ENCODE peak calls at places on chromosomes 16 and 17, in nine cellular contexts. One of them, this sample, is unnamed.

GRCh38 chr16:14003119-14003570 is 68.0 kb upstream of the MRTFB start:
- DNase-seq in stimulated activated CD4-positive, alpha-beta T cell treated with anti-CD3 and anti-CD28 coated beads, Interleukin-4, amount 100 ng/mL, for 24 hours: no peak
- DNase-seq in C1 segment of cervical spinal cord: peak; percentile 37
- DNase-seq in HFFc6: peak; percentile 72
- DNase-seq in caudate nucleus: peak; percentile 50
- DNase-seq in NCI-H2171: no peak
- DNase-seq in transverse colon: peak; percentile 29
- DNase-seq in AG20443: peak; percentile 83
- DNase-seq in neural crest cell: peak; percentile 65
- DNase-seq in this sample: no peak

GRCh38 chr16:52549011-52549692 is 2.2 kb upstream of the TOX3 start:
- DNase-seq in stimulated activated CD4-positive, alpha-beta T cell treated with anti-CD3 and anti-CD28 coated beads, Interleukin-4, amount 100 ng/mL, for 24 hours: no peak
- DNase-seq in C1 segment of cervical spinal cord: no peak
- DNase-seq in HFFc6: no peak
- DNase-seq in caudate nucleus: no peak
- DNase-seq in NCI-H2171: no peak
- DNase-seq in transverse colon: no peak
- DNase-seq in AG20443: no peak
- DNase-seq in neural crest cell: no peak
- DNase-seq in this sample: no peak

GRCh38 chr17:4771519-4772234 is at the start of gene TM4SF5:
- DNase-seq in stimulated activated CD4-positive, alpha-beta T cell treated with anti-CD3 and anti-CD28 coated beads, Interleukin-4, amount 100 ng/mL, for 24 hours: no peak
- DNase-seq in C1 segment of cervical spinal cord: peak; percentile 14
- DNase-seq in HFFc6: no peak
- DNase-seq in caudate nucleus: no peak
- DNase-seq in NCI-H2171: no peak
- DNase-seq in transverse colon: peak; percentile 87
- DNase-seq in AG20443: no peak
- DNase-seq in neural crest cell: no peak
- DNase-seq in this sample: no peak

GRCh38 chr17:49224198-49224996 is 6.2 kb downstream of the PHOSPHO1 start:
- DNase-seq in stimulated activated CD4-positive, alpha-beta T cell treated with anti-CD3 and anti-CD28 coated beads, Interleukin-4, amount 100 ng/mL, for 24 hours: peak; percentile 42
- DNase-seq in C1 segment of cervical spinal cord: no peak
- DNase-seq in HFFc6: no peak
- DNase-seq in caudate nucleus: no peak
- DNase-seq in NCI-H2171: no peak
- DNase-seq in transverse colon: peak; percentile 52
- DNase-seq in AG20443: no peak
- DNase-seq in neural crest cell: no peak
- DNase-seq in this sample: peak; percentile 33

GRCh38 chr17:37841232-37841631 is 83.0 kb upstream of the TBC1D3K start:
- DNase-seq in stimulated activated CD4-positive, alpha-beta T cell treated with anti-CD3 and anti-CD28 coated beads, Interleukin-4, amount 100 ng/mL, for 24 hours: no peak
- DNase-seq in C1 segment of cervical spinal cord: no peak
- DNase-seq in HFFc6: no peak
- DNase-seq in caudate nucleus: no peak
- DNase-seq in NCI-H2171: no peak
- DNase-seq in transverse colon: no peak
- DNase-seq in AG20443: no peak
- DNase-seq in neural crest cell: no peak
- DNase-seq in this sample: no peak

GRCh38 chr16:28149016-28149888 is 62.5 kb downstream of the XPO6 start:
- DNase-seq in stimulated activated CD4-positive, alpha-beta T cell treated with anti-CD3 and anti-CD28 coated beads, Interleukin-4, amount 100 ng/mL, for 24 hours: no peak
- DNase-seq in C1 segment of cervical spinal cord: no peak
- DNase-seq in HFFc6: no peak
- DNase-seq in caudate nucleus: no peak
- DNase-seq in NCI-H2171: no peak
- DNase-seq in transverse colon: no peak
- DNase-seq in AG20443: no peak
- DNase-seq in neural crest cell: no peak
- DNase-seq in this sample: no peak

GRCh38 chr16:82175627-82176026 is 5.6 kb upstream of the MPHOSPH6 start:
- DNase-seq in stimulated activated CD4-positive, alpha-beta T cell treated with anti-CD3 and anti-CD28 coated beads, Interleukin-4, amount 100 ng/mL, for 24 hours: no peak
- DNase-seq in C1 segment of cervical spinal cord: no peak
- DNase-seq in HFFc6: no peak
- DNase-seq in caudate nucleus: no peak
- DNase-seq in NCI-H2171: no peak
- DNase-seq in transverse colon: no peak
- DNase-seq in AG20443: no peak
- DNase-seq in neural crest cell: no peak
- DNase-seq in this sample: no peak

GRCh38 chr17:16013943-16014407 is 14.4 kb downstream of the TTC19 start:
- DNase-seq in stimulated activated CD4-positive, alpha-beta T cell treated with anti-CD3 and anti-CD28 coated beads, Interleukin-4, amount 100 ng/mL, for 24 hours: no peak
- DNase-seq in C1 segment of cervical spinal cord: no peak
- DNase-seq in HFFc6: peak; percentile 67
- DNase-seq in caudate nucleus: no peak
- DNase-seq in NCI-H2171: no peak
- DNase-seq in transverse colon: no peak
- DNase-seq in AG20443: peak; percentile 52
- DNase-seq in neural crest cell: peak; percentile 13
- DNase-seq in this sample: no peak

GRCh38 chr17:83155128-83156081 is 76.0 kb downstream of the METRNL start:
- DNase-seq in stimulated activated CD4-positive, alpha-beta T cell treated with anti-CD3 and anti-CD28 coated beads, Interleukin-4, amount 100 ng/mL, for 24 hours: no peak
- DNase-seq in C1 segment of cervical spinal cord: no peak
- DNase-seq in HFFc6: peak; percentile 95
- DNase-seq in caudate nucleus: no peak
- DNase-seq in NCI-H2171: no peak
- DNase-seq in transverse colon: no peak
- DNase-seq in AG20443: peak; percentile 90
- DNase-seq in neural crest cell: no peak
- DNase-seq in this sample: no peak

GRCh38 chr17:50818266-50818665 is 17.1 kb upstream of the WFIKKN2 start:
- DNase-seq in stimulated activated CD4-positive, alpha-beta T cell treated with anti-CD3 and anti-CD28 coated beads, Interleukin-4, amount 100 ng/mL, for 24 hours: no peak
- DNase-seq in C1 segment of cervical spinal cord: no peak
- DNase-seq in HFFc6: no peak
- DNase-seq in caudate nucleus: no peak
- DNase-seq in NCI-H2171: no peak
- DNase-seq in transverse colon: no peak
- DNase-seq in AG20443: no peak
- DNase-seq in neural crest cell: no peak
- DNase-seq in this sample: no peak

GRCh38 chr16:56481468-56482112 is 30.2 kb downstream of the OGFOD1 start:
- DNase-seq in stimulated activated CD4-positive, alpha-beta T cell treated with anti-CD3 and anti-CD28 coated beads, Interleukin-4, amount 100 ng/mL, for 24 hours: no peak
- DNase-seq in C1 segment of cervical spinal cord: no peak
- DNase-seq in HFFc6: no peak
- DNase-seq in caudate nucleus: no peak
- DNase-seq in NCI-H2171: no peak
- DNase-seq in transverse colon: no peak
- DNase-seq in AG20443: no peak
- DNase-seq in neural crest cell: no peak
- DNase-seq in this sample: no peak

GRCh38 chr17:75318211-75318610 is 29.0 kb upstream of the SLC25A19 start:
- DNase-seq in stimulated activated CD4-positive, alpha-beta T cell treated with anti-CD3 and anti-CD28 coated beads, Interleukin-4, amount 100 ng/mL, for 24 hours: no peak
- DNase-seq in C1 segment of cervical spinal cord: no peak
- DNase-seq in HFFc6: no peak
- DNase-seq in caudate nucleus: no peak
- DNase-seq in NCI-H2171: no peak
- DNase-seq in transverse colon: no peak
- DNase-seq in AG20443: no peak
- DNase-seq in neural crest cell: no peak
- DNase-seq in this sample: no peak

GRCh38 chr17:6299275-6299674 is 135.6 kb downstream of the AIPL1 start:
- DNase-seq in stimulated activated CD4-positive, alpha-beta T cell treated with anti-CD3 and anti-CD28 coated beads, Interleukin-4, amount 100 ng/mL, for 24 hours: no peak
- DNase-seq in C1 segment of cervical spinal cord: no peak
- DNase-seq in HFFc6: no peak
- DNase-seq in caudate nucleus: no peak
- DNase-seq in NCI-H2171: no peak
- DNase-seq in transverse colon: no peak
- DNase-seq in AG20443: no peak
- DNase-seq in neural crest cell: no peak
- DNase-seq in this sample: no peak

GRCh38 chr16:89323120-89323960 is 105.8 kb downstream of the ZNF778 start:
- DNase-seq in stimulated activated CD4-positive, alpha-beta T cell treated with anti-CD3 and anti-CD28 coated beads, Interleukin-4, amount 100 ng/mL, for 24 hours: no peak
- DNase-seq in C1 segment of cervical spinal cord: no peak
- DNase-seq in HFFc6: no peak
- DNase-seq in caudate nucleus: no peak
- DNase-seq in NCI-H2171: no peak
- DNase-seq in transverse colon: no peak
- DNase-seq in AG20443: no peak
- DNase-seq in neural crest cell: no peak
- DNase-seq in this sample: no peak

GRCh38 chr16:84380405-84380804 is 12.1 kb downstream of the ATP2C2 start:
- DNase-seq in stimulated activated CD4-positive, alpha-beta T cell treated with anti-CD3 and anti-CD28 coated beads, Interleukin-4, amount 100 ng/mL, for 24 hours: no peak
- DNase-seq in C1 segment of cervical spinal cord: no peak
- DNase-seq in HFFc6: no peak
- DNase-seq in caudate nucleus: no peak
- DNase-seq in NCI-H2171: no peak
- DNase-seq in transverse colon: no peak
- DNase-seq in AG20443: no peak
- DNase-seq in neural crest cell: no peak
- DNase-seq in this sample: no peak

GRCh38 chr17:76202516-76202915 is 37.8 kb downstream of the RNF157 start:
- DNase-seq in stimulated activated CD4-positive, alpha-beta T cell treated with anti-CD3 and anti-CD28 coated beads, Interleukin-4, amount 100 ng/mL, for 24 hours: no peak
- DNase-seq in C1 segment of cervical spinal cord: no peak
- DNase-seq in HFFc6: peak; percentile 12
- DNase-seq in caudate nucleus: no peak
- DNase-seq in NCI-H2171: no peak
- DNase-seq in transverse colon: no peak
- DNase-seq in AG20443: no peak
- DNase-seq in neural crest cell: no peak
- DNase-seq in this sample: no peak

GRCh38 chr16:67055712-67056487 is 27.0 kb downstream of the CBFB start:
- DNase-seq in stimulated activated CD4-positive, alpha-beta T cell treated with anti-CD3 and anti-CD28 coated beads, Interleukin-4, amount 100 ng/mL, for 24 hours: peak; percentile 32
- DNase-seq in C1 segment of cervical spinal cord: no peak
- DNase-seq in HFFc6: peak; percentile 99
- DNase-seq in caudate nucleus: no peak
- DNase-seq in NCI-H2171: no peak
- DNase-seq in transverse colon: no peak
- DNase-seq in AG20443: peak; percentile 88
- DNase-seq in neural crest cell: no peak
- DNase-seq in this sample: peak; percentile 22

GRCh38 chr17:9355841-9356240 is 219.8 kb downstream of the STX8 start:
- DNase-seq in stimulated activated CD4-positive, alpha-beta T cell treated with anti-CD3 and anti-CD28 coated beads, Interleukin-4, amount 100 ng/mL, for 24 hours: no peak
- DNase-seq in C1 segment of cervical spinal cord: no peak
- DNase-seq in HFFc6: no peak
- DNase-seq in caudate nucleus: no peak
- DNase-seq in NCI-H2171: no peak
- DNase-seq in transverse colon: no peak
- DNase-seq in AG20443: no peak
- DNase-seq in neural crest cell: no peak
- DNase-seq in this sample: no peak

GRCh38 chr17:75181608-75182318 is 996 bp downstream of the SUMO2 start:
- DNase-seq in stimulated activated CD4-positive, alpha-beta T cell treated with anti-CD3 and anti-CD28 coated beads, Interleukin-4, amount 100 ng/mL, for 24 hours: peak; percentile 52
- DNase-seq in C1 segment of cervical spinal cord: peak; percentile 37
- DNase-seq in HFFc6: no peak
- DNase-seq in caudate nucleus: no peak
- DNase-seq in NCI-H2171: no peak
- DNase-seq in transverse colon: peak; percentile 30
- DNase-seq in AG20443: peak; percentile 12
- DNase-seq in neural crest cell: no peak
- DNase-seq in this sample: no peak

GRCh38 chr17:46178550-46179198 is 14.6 kb downstream of the KANSL1 start:
- DNase-seq in stimulated activated CD4-positive, alpha-beta T cell treated with anti-CD3 and anti-CD28 coated beads, Interleukin-4, amount 100 ng/mL, for 24 hours: no peak
- DNase-seq in C1 segment of cervical spinal cord: no peak
- DNase-seq in HFFc6: no peak
- DNase-seq in caudate nucleus: no peak
- DNase-seq in NCI-H2171: no peak
- DNase-seq in transverse colon: no peak
- DNase-seq in AG20443: no peak
- DNase-seq in neural crest cell: no peak
- DNase-seq in this sample: no peak

GRCh38 chr16:740764-741505 is at the start of gene CIAO3:
- DNase-seq in stimulated activated CD4-positive, alpha-beta T cell treated with anti-CD3 and anti-CD28 coated beads, Interleukin-4, amount 100 ng/mL, for 24 hours: peak; percentile 92
- DNase-seq in C1 segment of cervical spinal cord: peak; percentile 89
- DNase-seq in HFFc6: peak; percentile 85
- DNase-seq in caudate nucleus: peak; percentile 71
- DNase-seq in NCI-H2171: peak; percentile 89
- DNase-seq in transverse colon: peak; percentile 91
- DNase-seq in AG20443: peak; percentile 99
- DNase-seq in neural crest cell: peak; percentile 92
- DNase-seq in this sample: peak; percentile 98

GRCh38 chr17:77619851-77620250 is 338.7 kb upstream of the TNRC6C start:
- DNase-seq in stimulated activated CD4-positive, alpha-beta T cell treated with anti-CD3 and anti-CD28 coated beads, Interleukin-4, amount 100 ng/mL, for 24 hours: no peak
- DNase-seq in C1 segment of cervical spinal cord: no peak
- DNase-seq in HFFc6: peak; percentile 46
- DNase-seq in caudate nucleus: no peak
- DNase-seq in NCI-H2171: no peak
- DNase-seq in transverse colon: no peak
- DNase-seq in AG20443: peak; percentile 37
- DNase-seq in neural crest cell: no peak
- DNase-seq in this sample: no peak

GRCh38 chr16:57999971-58000705 is at the start of gene ZNF319:
- DNase-seq in stimulated activated CD4-positive, alpha-beta T cell treated with anti-CD3 and anti-CD28 coated beads, Interleukin-4, amount 100 ng/mL, for 24 hours: peak; percentile 15
- DNase-seq in C1 segment of cervical spinal cord: peak; percentile 65
- DNase-seq in HFFc6: no peak
- DNase-seq in caudate nucleus: no peak
- DNase-seq in NCI-H2171: peak; percentile 40
- DNase-seq in transverse colon: no peak
- DNase-seq in AG20443: peak; percentile 69
- DNase-seq in neural crest cell: no peak
- DNase-seq in this sample: peak; percentile 64

This sample was measured in frontal cortex.